ENCODE peak calls at places on chromosomes 3 and 15, in eight cellular contexts. P is neuronal stem cell; L is endothelial cell; Z is AG08395; O is activated CD4-positive, CD25-positive, alpha-beta regulatory T cell; U is caudate nucleus; T is RWPE1; G is activated T-cell treated with anti-CD3 and anti-CD28 coated beads, Interleukin-2, amount 50 U/mL, for 4 hours. W is an unnamed sample.

GRCh38 chr3:197028711-197029510 is 706 bp downstream of the MELTF start:
- DNase-seq in P (no peak), U (no peak), Z (no peak), T (no peak), G (no peak), L (no peak), O (no peak), W (peak; percentile 42)

GRCh38 chr15:60477991-60478632 is 830 bp downstream of the ICE2 start:
- DNase-seq in Z (peak; percentile 13), P (no peak), O (no peak), U (no peak), G (no peak), L (no peak), T (no peak), W (peak; percentile 19)

GRCh38 chr3:44584646-44585501 is at the start of gene ZNF660:
- DNase-seq in O (no peak), L (peak; percentile 81), U (peak; percentile 53), Z (peak; percentile 73), G (no peak), T (no peak), P (peak; percentile 90), W (peak; percentile 17)

GRCh38 chr3:42802876-42803799 is 1.2 kb downstream of the HIGD1A start:
- DNase-seq in Z (peak; percentile 18), T (peak; percentile 16), O (no peak), P (peak; percentile 36), U (no peak), L (peak; percentile 31), G (no peak), W (no peak)

GRCh38 chr3:188900421-188900941 is 271.3 kb upstream of the TPRG1 start:
- DNase-seq in P (no peak), U (no peak), L (no peak), G (no peak), O (no peak), Z (peak; percentile 86), T (peak; percentile 91), W (no peak)

GRCh38 chr3:48408823-48409281 is 21.0 kb downstream of the PLXNB1 start:
- DNase-seq in O (no peak), P (no peak), Z (no peak), U (no peak), L (no peak), G (peak; percentile 2), T (no peak), W (no peak)

GRCh38 chr15:59594493-59594942 is 17.1 kb upstream of the GCNT3 start:
- DNase-seq in L (no peak), P (no peak), Z (peak; percentile 33), T (peak; percentile 54), U (no peak), O (no peak), G (no peak), W (no peak)

GRCh38 chr15:76418352-76419140 is 82.0 kb downstream of the ISL2 start:
- DNase-seq in O (no peak), Z (no peak), U (no peak), T (no peak), P (no peak), G (no peak), L (no peak), W (no peak)

GRCh38 chr3:68057637-68058320 is 403.4 kb upstream of the SUCLG2 start:
- DNase-seq in G (peak; percentile 60), Z (no peak), U (no peak), P (no peak), T (no peak), O (peak; percentile 25), L (no peak), W (no peak)

GRCh38 chr3:50612973-50613851 is 1.6 kb upstream of the CISH start:
- DNase-seq in G (no peak), L (no peak), P (no peak), O (no peak), T (no peak), U (no peak), Z (no peak), W (no peak)

GRCh38 chr3:190739726-190740230 is 122.7 kb downstream of the GMNC start:
- DNase-seq in Z (no peak), L (no peak), P (no peak), G (no peak), T (no peak), O (no peak), U (no peak), W (no peak)

GRCh38 chr15:38660726-38661125 is 96.1 kb upstream of the RASGRP1 start:
- DNase-seq in U (no peak), G (peak; percentile 36), P (no peak), L (no peak), O (no peak), T (no peak), Z (no peak), W (no peak)

GRCh38 chr3:115624029-115624645 is 827 bp downstream of the GAP43 start:
- DNase-seq in P (no peak), T (no peak), Z (no peak), O (no peak), G (no peak), L (peak; percentile 7), U (no peak), W (no peak)

GRCh38 chr3:122679085-122679466 is 1.6 kb upstream of the PARP14 start:
- DNase-seq in O (peak; percentile 64), Z (peak; percentile 79), U (peak; percentile 68), T (peak; percentile 61), P (peak; percentile 62), L (peak; percentile 78), G (peak; percentile 76), W (peak; percentile 63)

GRCh38 chr15:75661041-75661778 is 13.5 kb downstream of the SNX33 start:
- DNase-seq in P (no peak), T (peak; percentile 96), O (no peak), U (no peak), G (no peak), Z (peak; percentile 93), L (no peak), W (no peak)

GRCh38 chr15:73284073-73284472 is 84.7 kb downstream of the HCN4 start:
- DNase-seq in L (no peak), Z (peak; percentile 57), T (peak; percentile 24), O (no peak), P (no peak), G (no peak), U (no peak), W (no peak)

GRCh38 chr3:61847784-61848462 is 286.6 kb downstream of the PTPRG start:
- DNase-seq in U (no peak), P (no peak), O (no peak), T (no peak), L (no peak), G (no peak), Z (peak; percentile 48), W (no peak)

GRCh38 chr3:135513106-135514063 is 452.1 kb upstream of the PPP2R3A start:
- DNase-seq in U (no peak), G (no peak), P (no peak), Z (peak; percentile 48), O (no peak), L (no peak), T (peak; percentile 53), W (peak; percentile 27)

GRCh38 chr3:46669191-46669999 is 24.1 kb downstream of the ALS2CL start:
- DNase-seq in G (peak; percentile 3), P (no peak), U (no peak), T (no peak), O (no peak), L (no peak), Z (no peak), W (no peak)

GRCh38 chr3:11522953-11523792 is 120.5 kb downstream of the VGLL4 start:
- DNase-seq in P (no peak), O (no peak), G (no peak), Z (no peak), U (no peak), T (peak; percentile 49), L (no peak), W (no peak)

GRCh38 chr3:152879130-152879789 is 44.3 kb downstream of the P2RY1 start:
- DNase-seq in Z (no peak), T (no peak), U (no peak), P (no peak), O (no peak), G (no peak), L (no peak), W (no peak)

GRCh38 chr3:184680411-184680990 is 31.4 kb downstream of the MAGEF1 start:
- DNase-seq in G (no peak), L (no peak), P (no peak), U (no peak), T (no peak), Z (no peak), O (no peak), W (no peak)

W was measured in K562.